ENCODE peak calls at places on chromosomes 5 and 9, in eight cellular contexts. Z is foreskin fibroblast, X is neural progenitor cell, V is PC-9, O is AG10803, E is right lobe of liver, R is fibroblast of pulmonary artery, K is psoas muscle. W is an unnamed sample.

GRCh38 chr9:91289244-91289643 is 72.5 kb downstream of the AUH start:
- DNase-seq in Z (no peak), X (no peak), V (no peak), O (no peak), E (no peak), R (no peak), K (no peak), W (no peak)

GRCh38 chr9:99365233-99365980 is 143.3 kb downstream of the SEC61B start:
- DNase-seq in Z (no peak), X (no peak), V (no peak), O (peak; percentile 76), E (no peak), R (peak; percentile 33), K (no peak), W (peak; percentile 14)

GRCh38 chr5:174427304-174427703 is 297.1 kb upstream of the MSX2 start:
- DNase-seq in Z (no peak), X (no peak), V (no peak), O (no peak), E (no peak), R (no peak), K (no peak), W (no peak)

GRCh38 chr5:96692436-96692835 is 30.3 kb downstream of the CAST start:
- DNase-seq in Z (peak; percentile 58), X (no peak), V (no peak), O (peak; percentile 73), E (no peak), R (peak; percentile 50), K (no peak), W (peak; percentile 22)

GRCh38 chr9:32487981-32488380 is 38.0 kb downstream of the RIGI start:
- DNase-seq in Z (peak; percentile 27), X (no peak), V (no peak), O (peak; percentile 5), E (no peak), R (peak; percentile 54), K (no peak), W (peak; percentile 57)

GRCh38 chr9:108477538-108478006 is 378.2 kb downstream of the ACTL7B start:
- DNase-seq in Z (peak; percentile 73), X (no peak), V (no peak), O (peak; percentile 84), E (no peak), R (peak; percentile 88), K (no peak), W (peak; percentile 79)

GRCh38 chr5:59037453-59038168 is 454.7 kb downstream of the RAB3C start:
- DNase-seq in Z (no peak), X (no peak), V (no peak), O (no peak), E (no peak), R (no peak), K (no peak), W (no peak)

GRCh38 chr9:69412741-69413150 is 87.7 kb downstream of the ENTREP1 start:
- DNase-seq in Z (peak; percentile 59), X (peak; percentile 84), V (peak; percentile 66), O (peak; percentile 69), E (peak; percentile 72), R (peak; percentile 77), K (peak; percentile 87), W (peak; percentile 74)

GRCh38 chr9:73095425-73095824 is 56.2 kb upstream of the ANXA1 start:
- DNase-seq in Z (no peak), X (no peak), V (no peak), O (no peak), E (no peak), R (no peak), K (no peak), W (no peak)

DNA sequence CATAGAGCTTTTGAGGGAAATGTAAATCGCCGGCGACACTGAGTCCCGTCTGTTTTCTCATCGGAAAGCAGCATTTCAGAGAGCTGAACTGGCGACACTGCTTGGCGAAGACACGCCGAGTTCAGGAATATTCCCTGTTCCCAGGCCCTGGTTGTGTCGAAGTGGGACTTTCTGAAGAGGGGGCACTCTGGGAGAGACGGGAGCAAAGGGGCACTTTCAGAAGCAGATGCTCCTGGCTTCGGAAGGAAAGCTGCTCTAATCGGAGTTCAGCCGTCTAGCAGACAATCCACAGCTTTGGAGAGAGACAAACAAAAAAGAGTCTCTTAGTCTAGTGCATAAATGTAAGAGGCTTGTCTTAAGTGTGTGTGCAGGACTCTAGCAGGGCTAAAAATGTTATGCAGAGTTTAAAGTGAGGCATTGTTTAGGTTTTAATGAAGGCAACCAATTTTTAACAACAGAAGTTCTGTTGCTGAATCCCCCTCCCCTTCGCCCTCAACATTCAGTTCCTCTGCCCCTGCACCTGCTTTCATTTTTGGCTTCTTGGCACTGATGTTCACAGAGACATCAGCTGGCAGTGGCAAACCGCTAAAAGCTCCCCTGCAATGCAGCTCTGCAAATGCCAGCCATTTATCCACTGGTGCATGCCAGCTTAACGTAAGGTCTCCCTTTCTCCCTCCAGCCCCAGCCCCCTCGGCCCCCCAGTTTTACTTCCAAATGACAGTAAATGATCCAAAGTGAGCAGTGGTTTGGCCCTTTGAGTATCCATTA is 289.5 kb upstream of the MPDZ start:
- DNase-seq in Z (no peak), X (peak; percentile 31), V (no peak), O (no peak), E (no peak), R (no peak), K (peak; percentile 19), W (peak; percentile 26)
- H3K4me3 ChIP-seq in Z (peak overlapping the region; percentile 43), X (peak overlapping the region; percentile 38), V (no peak overlapping the region), O (peak overlapping the region; percentile 43), E (no peak overlapping the region), R (peak overlapping the region; percentile 13), K (peak overlapping the region; percentile 55), W (peak overlapping the region; percentile 46)

DNA sequence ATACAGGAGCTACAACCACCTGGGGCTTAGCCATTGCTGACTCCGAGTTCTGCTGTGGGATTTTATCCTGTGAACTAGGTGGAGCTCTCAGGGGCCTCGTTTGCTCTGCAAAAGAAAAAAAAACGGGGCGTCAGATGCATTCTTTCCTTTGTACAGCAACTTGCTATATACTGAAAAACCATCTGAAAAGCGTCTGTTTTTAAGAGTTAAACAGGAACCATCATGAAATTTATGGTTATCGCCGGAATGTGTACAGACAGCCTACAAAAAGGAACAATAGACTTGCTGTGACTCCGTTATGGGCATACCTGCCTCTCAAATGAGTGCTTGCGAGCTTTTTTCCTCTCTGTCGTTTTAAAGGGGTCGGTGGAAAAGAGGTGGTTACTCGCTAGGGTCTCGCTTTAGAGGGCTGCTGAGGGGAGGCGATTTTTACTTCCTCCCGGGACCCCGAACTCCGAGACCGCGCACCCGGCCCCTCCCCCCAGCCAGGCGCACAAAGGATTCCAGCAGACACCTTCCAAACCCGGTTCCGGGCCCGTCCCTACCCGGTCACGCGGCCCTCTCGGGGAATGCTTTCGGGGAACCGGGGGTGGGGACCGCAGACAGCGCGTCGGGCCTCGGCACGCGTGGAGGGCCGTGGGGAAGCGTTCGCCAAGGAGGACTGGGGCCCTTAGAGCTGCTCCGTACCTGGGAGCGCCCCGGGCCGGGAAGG is 826 bp downstream of the PAIP1 start:
- DNase-seq in Z (peak; percentile 23), X (peak; percentile 66), V (peak; percentile 73), O (peak; percentile 41), E (peak; percentile 74), R (peak; percentile 33), K (peak; percentile 78), W (peak; percentile 47)
- TF ChIP-seq CTCF in Z (no peak), X (no peak), V (no peak), O (no peak), E (no peak), R (no peak), K (no peak), W (no peak)

GRCh38 chr5:154098465-154098864 is 59.7 kb downstream of the MFAP3 start:
- DNase-seq in Z (no peak), X (no peak), V (no peak), O (no peak), E (no peak), R (no peak), K (no peak), W (no peak)

GRCh38 chr5:154092356-154092755 is 53.6 kb downstream of the MFAP3 start:
- DNase-seq in Z (no peak), X (no peak), V (peak; percentile 56), O (peak; percentile 89), E (no peak), R (peak; percentile 39), K (no peak), W (peak; percentile 18)

GRCh38 chr5:154095819-154096380 is 57.1 kb downstream of the MFAP3 start:
- DNase-seq in Z (no peak), X (no peak), V (no peak), O (no peak), E (no peak), R (no peak), K (no peak), W (no peak)

GRCh38 chr5:154101184-154101583 is 62.4 kb downstream of the MFAP3 start:
- DNase-seq in Z (no peak), X (no peak), V (no peak), O (no peak), E (no peak), R (no peak), K (no peak), W (no peak)

DNA sequence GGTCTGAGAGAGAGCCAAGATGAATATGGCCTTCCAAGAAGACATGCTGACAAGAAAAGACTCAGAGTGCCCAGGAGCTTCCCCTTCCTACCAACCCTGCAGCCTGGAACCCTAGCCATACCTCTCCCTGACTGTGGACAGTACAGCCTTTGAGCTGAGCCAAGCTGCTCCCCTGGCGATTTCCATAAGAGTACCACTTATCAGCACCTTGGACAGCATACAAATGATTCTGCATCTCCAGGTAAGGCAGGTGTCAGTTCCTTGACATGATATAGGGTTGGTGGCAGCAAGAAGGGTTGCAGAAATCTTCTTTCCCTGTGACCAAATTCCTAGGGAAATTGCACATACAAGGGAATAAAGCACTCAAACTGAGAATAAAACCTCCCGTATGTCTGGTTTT is 58.3 kb downstream of the MFAP3 start:
- DNase-seq in Z (no peak), X (peak; percentile 49), V (no peak), O (no peak), E (no peak), R (no peak), K (no peak), W (no peak)
- H3K4me3 ChIP-seq in Z (no peak overlapping the region), X (no peak overlapping the region), V (no peak overlapping the region), O (no peak overlapping the region), E (no peak overlapping the region), R (no peak overlapping the region), K (no peak overlapping the region), W (no peak overlapping the region)

GRCh38 chr9:33762343-33762742 is 33.0 kb upstream of the PRSS3 start:
- DNase-seq in Z (no peak), X (no peak), V (no peak), O (no peak), E (no peak), R (no peak), K (no peak), W (no peak)

DNA sequence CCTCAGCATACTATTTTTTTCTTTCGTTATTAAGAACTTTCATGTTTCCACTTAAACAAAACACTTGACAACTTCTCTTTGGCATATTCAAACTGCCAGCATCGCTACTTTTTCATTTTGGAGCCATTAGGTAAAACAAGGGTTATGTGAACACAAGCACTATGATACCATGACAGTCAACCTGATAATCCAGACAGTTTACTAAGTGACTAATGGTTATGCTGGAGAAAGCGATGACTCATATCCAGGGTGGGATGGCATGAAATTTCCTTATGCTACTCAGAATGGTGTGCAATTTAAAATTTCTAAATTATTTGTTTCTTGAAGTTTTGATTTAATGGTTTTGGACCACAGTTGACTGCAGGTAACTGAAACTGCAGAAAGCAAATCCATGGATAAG is 29.9 kb upstream of the PRSS3 start:
- DNase-seq in Z (peak; percentile 68), X (no peak), V (no peak), O (no peak), E (no peak), R (peak; percentile 60), K (no peak), W (peak; percentile 28)
- TF ChIP-seq CTCF in Z (no peak), X (no peak), V (no peak), O (no peak), E (no peak), R (no peak), K (no peak), W (no peak)